ENCODE peak calls at places on chromosome 1, in ten cellular contexts. K is spleen, C is body of pancreas, W is tibial nerve, D is uterus, Y is heart left ventricle, M is ovary, R is esophagus squamous epithelium, A is testis, H is breast epithelium. I is an unnamed sample.

GRCh38 chr1:23743287-23744052 is at the start of gene ELOA:
- DNase-seq in K (peak; percentile 97), C (peak; percentile 74), W (peak; percentile 31), D (peak; percentile 45), Y (peak; percentile 80), M (peak; percentile 61), R (no peak), A (peak; percentile 79), H (peak; percentile 64), I (peak; percentile 52)

GRCh38 chr1:109193653-109194590 is 19.8 kb upstream of the SARS1 start:
- DNase-seq in K (no peak), C (peak; percentile 41), W (no peak), D (no peak), Y (no peak), M (peak; percentile 46), R (no peak), A (peak; percentile 69), H (no peak), I (no peak)

GRCh38 chr1:118589486-118589885 is 398.7 kb downstream of the TBX15 start:
- DNase-seq in K (no peak), C (no peak), W (no peak), D (no peak), Y (no peak), M (no peak), R (no peak), A (no peak), H (no peak), I (no peak)

GRCh38 chr1:153404086-153404635 is 12.2 kb upstream of the S100A7A start:
- DNase-seq in K (no peak), C (no peak), W (no peak), D (no peak), Y (no peak), M (no peak), R (no peak), A (no peak), H (no peak), I (peak; percentile 59)

GRCh38 chr1:232911027-232911599 is 39.3 kb upstream of the NTPCR start:
- DNase-seq in K (no peak), C (no peak), W (no peak), D (no peak), Y (no peak), M (no peak), R (no peak), A (no peak), H (no peak), I (no peak)

GRCh38 chr1:12438349-12438924 is 179.6 kb downstream of the DHRS3 start:
- DNase-seq in K (no peak), C (no peak), W (no peak), D (no peak), Y (no peak), M (no peak), R (no peak), A (no peak), H (no peak), I (no peak)

GRCh38 chr1:176515310-176515709 is 52.3 kb downstream of the PAPPA2 start:
- DNase-seq in K (no peak), C (no peak), W (no peak), D (no peak), Y (peak; percentile 9), M (no peak), R (no peak), A (no peak), H (no peak), I (no peak)

GRCh38 chr1:116945996-116946395 is 36.3 kb downstream of the PTGFRN start:
- DNase-seq in K (no peak), C (no peak), W (no peak), D (no peak), Y (no peak), M (no peak), R (no peak), A (no peak), H (no peak), I (no peak)

GRCh38 chr1:206921772-206922265 is at the start of gene FCMR:
- DNase-seq in K (no peak), C (no peak), W (no peak), D (no peak), Y (peak; percentile 26), M (no peak), R (no peak), A (peak; percentile 28), H (no peak), I (no peak)

GRCh38 chr1:206924549-206925115 is 2.9 kb upstream of the FCMR start:
- DNase-seq in K (peak; percentile 80), C (no peak), W (no peak), D (no peak), Y (no peak), M (no peak), R (no peak), A (no peak), H (no peak), I (no peak)

GRCh38 chr1:206923961-206924548 is 2.3 kb upstream of the FCMR start:
- DNase-seq in K (no peak), C (no peak), W (no peak), D (no peak), Y (no peak), M (no peak), R (no peak), A (no peak), H (no peak), I (no peak)

GRCh38 chr1:206923009-206923960 is 1.5 kb upstream of the FCMR start:
- DNase-seq in K (peak; percentile 95), C (no peak), W (no peak), D (no peak), Y (peak; percentile 23), M (no peak), R (peak; percentile 44), A (no peak), H (no peak), I (no peak)

GRCh38 chr1:206922524-206922923 is 783 bp upstream of the FCMR start:
- DNase-seq in K (no peak), C (no peak), W (no peak), D (no peak), Y (no peak), M (no peak), R (no peak), A (no peak), H (no peak), I (no peak)
- H3K4me3 ChIP-seq in K (peak overlapping the region; percentile 74), C (no peak overlapping the region), W (no peak overlapping the region), D (no peak overlapping the region), Y (peak overlapping the region; percentile 53), M (no peak overlapping the region), R (no peak overlapping the region), A (no peak overlapping the region), H (no peak overlapping the region), I (no peak overlapping the region)

GRCh38 chr1:39738622-39739366 is at the start of gene PPIE:
- DNase-seq in K (peak; percentile 97), C (peak; percentile 94), W (peak; percentile 92), D (peak; percentile 91), Y (peak; percentile 95), M (peak; percentile 95), R (peak; percentile 91), A (peak; percentile 99), H (peak; percentile 92), I (peak; percentile 98)
- TF ChIP-seq POLR2A in K (no peak), C (peak; percentile 30), W (no peak), D (no peak), Y (no peak), M (peak; percentile 60), R (no peak), A (no peak), H (no peak), I (no peak)

GRCh38 chr1:228687562-228687961 is 47.7 kb upstream of the RHOU start:
- DNase-seq in K (no peak), C (no peak), W (no peak), D (no peak), Y (no peak), M (no peak), R (no peak), A (no peak), H (no peak), I (no peak)

GRCh38 chr1:228697209-228698016 is 37.9 kb upstream of the RHOU start:
- DNase-seq in K (no peak), C (peak; percentile 74), W (peak; percentile 91), D (peak; percentile 56), Y (peak; percentile 34), M (peak; percentile 75), R (no peak), A (peak; percentile 80), H (peak; percentile 65), I (peak; percentile 67)

GRCh38 chr1:228689255-228689654 is 46.0 kb upstream of the RHOU start:
- DNase-seq in K (no peak), C (no peak), W (no peak), D (no peak), Y (no peak), M (no peak), R (no peak), A (no peak), H (no peak), I (no peak)

GRCh38 chr1:228695015-228695955 is 40.0 kb upstream of the RHOU start:
- DNase-seq in K (no peak), C (no peak), W (no peak), D (no peak), Y (no peak), M (no peak), R (no peak), A (no peak), H (no peak), I (no peak)

DNA sequence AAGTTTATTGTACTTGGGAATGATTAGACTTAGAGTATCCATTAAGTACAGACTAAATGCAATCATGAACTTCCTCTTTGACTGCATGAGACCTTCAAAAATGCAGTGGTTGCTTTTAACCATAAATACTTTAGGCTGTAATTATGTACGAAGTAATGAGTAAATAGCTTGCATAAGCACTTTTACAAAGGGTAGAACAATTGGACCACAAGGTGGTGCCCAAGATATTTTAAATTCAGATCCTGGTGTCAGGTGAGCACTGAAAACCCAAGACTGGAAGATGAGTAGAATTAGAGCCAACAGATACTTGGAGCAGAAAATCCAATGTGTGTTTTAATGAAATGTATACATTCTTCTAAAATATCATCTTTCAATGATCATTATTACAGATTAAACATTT is 43.4 kb upstream of the RHOU start:
- DNase-seq in K (no peak), C (peak; percentile 44), W (no peak), D (no peak), Y (no peak), M (no peak), R (no peak), A (peak; percentile 42), H (no peak), I (no peak)
- TF ChIP-seq CTCF in K (peak; percentile 40), C (peak; percentile 84), W (peak; percentile 25), D (peak; percentile 48), Y (peak; percentile 37), M (peak; percentile 36), R (peak; percentile 47), A (peak; percentile 27), H (peak; percentile 44), I (no peak)

GRCh38 chr1:107939256-107939655 is 25.7 kb downstream of the VAV3 start:
- DNase-seq in K (no peak), C (no peak), W (no peak), D (no peak), Y (no peak), M (no peak), R (no peak), A (no peak), H (no peak), I (no peak)

GRCh38 chr1:107941123-107941522 is 23.9 kb downstream of the VAV3 start:
- DNase-seq in K (no peak), C (no peak), W (no peak), D (no peak), Y (no peak), M (no peak), R (no peak), A (no peak), H (no peak), I (peak; percentile 55)

GRCh38 chr1:107942829-107943228 is 22.2 kb downstream of the VAV3 start:
- DNase-seq in K (no peak), C (no peak), W (no peak), D (no peak), Y (no peak), M (no peak), R (no peak), A (no peak), H (no peak), I (no peak)

GRCh38 chr1:107936498-107937481 is 28.2 kb downstream of the VAV3 start:
- DNase-seq in K (no peak), C (peak; percentile 13), W (no peak), D (peak; percentile 18), Y (peak; percentile 41), M (no peak), R (no peak), A (no peak), H (peak; percentile 75), I (peak; percentile 63)

GRCh38 chr1:107940178-107940577 is 24.8 kb downstream of the VAV3 start:
- DNase-seq in K (no peak), C (no peak), W (no peak), D (no peak), Y (no peak), M (no peak), R (no peak), A (no peak), H (no peak), I (no peak)
- H3K4me3 ChIP-seq in K (peak overlapping the region; percentile 9), C (no peak overlapping the region), W (no peak overlapping the region), D (no peak overlapping the region), Y (no peak overlapping the region), M (no peak overlapping the region), R (no peak overlapping the region), A (no peak overlapping the region), H (no peak overlapping the region), I (no peak overlapping the region)

I was measured in lower leg skin.